ENCODE peak calls at places on chromosomes 2 and 18, in five cellular contexts. U, W, B, J and A are unnamed samples.
A peak's percentile ranks its signal among the peaks of the same experiment; 100 is the strongest.

GRCh38 chr2:12543452-12544220 is 173.1 kb upstream of the TRIB2 start:
- DNase-seq in U (no peak), W (no peak), B (no peak), J (no peak), A (no peak)

GRCh38 chr2:72778410-72778809 is 47.4 kb downstream of the EXOC6B start:
- DNase-seq in U (no peak), W (no peak), B (no peak), J (no peak), A (no peak)

GRCh38 chr2:196242131-196242620 is 70.8 kb upstream of the STK17B start:
- DNase-seq in U (no peak), W (no peak), B (no peak), J (no peak), A (no peak)

GRCh38 chr2:27509326-27509725 is 12.7 kb downstream of the GCKR start:
- DNase-seq in U (no peak), W (no peak), B (no peak), J (no peak), A (no peak)

GRCh38 chr2:201448701-201449100 is 2.6 kb downstream of the TRAK2 start:
- DNase-seq in U (no peak), W (no peak), B (no peak), J (no peak), A (no peak)

GRCh38 chr18:3032721-3033120 is 19.8 kb upstream of the LPIN2 start:
- DNase-seq in U (no peak), W (no peak), B (no peak), J (no peak), A (no peak)

GRCh38 chr18:45642802-45643201 is 27.5 kb downstream of the SLC14A2 start:
- DNase-seq in U (no peak), W (no peak), B (no peak), J (no peak), A (no peak)

GRCh38 chr2:241816431-241817121 is 7.6 kb downstream of the NEU4 start:
- DNase-seq in U (no peak), W (no peak), B (no peak), J (no peak), A (peak; percentile 57)

GRCh38 chr18:13562494-13563029 is 163.8 kb downstream of the FAM210A start:
- DNase-seq in U (no peak), W (no peak), B (no peak), J (no peak), A (no peak)

GRCh38 chr2:118580651-118581050 is 266.8 kb downstream of the EN1 start:
- DNase-seq in U (no peak), W (no peak), B (no peak), J (no peak), A (no peak)

GRCh38 chr2:207311316-207312005 is 145.7 kb upstream of the KLF7 start:
- DNase-seq in U (peak; percentile 52), W (peak; percentile 9), B (no peak), J (no peak), A (peak; percentile 81)

GRCh38 chr2:172540421-172540820 is 15.5 kb upstream of the PDK1 start:
- DNase-seq in U (no peak), W (no peak), B (no peak), J (no peak), A (no peak)

GRCh38 chr2:207044380-207044779 is 105.1 kb downstream of the CPO start:
- DNase-seq in U (no peak), W (no peak), B (no peak), J (no peak), A (no peak)

GRCh38 chr2:219250044-219250781 is 2.8 kb upstream of the TUBA4B start:
- DNase-seq in U (no peak), W (no peak), B (no peak), J (no peak), A (no peak)

GRCh38 chr18:38545071-38545470 is 979.5 kb upstream of the CELF4 start:
- DNase-seq in U (no peak), W (no peak), B (no peak), J (no peak), A (no peak)

GRCh38 chr2:175366814-175367213 is 185.3 kb upstream of the ATP5MC3 start:
- DNase-seq in U (peak; percentile 6), W (peak; percentile 37), B (peak; percentile 10), J (no peak), A (no peak)

GRCh38 chr2:234917245-234917975 is 34.4 kb upstream of the SH3BP4 start:
- DNase-seq in U (no peak), W (no peak), B (no peak), J (no peak), A (no peak)

GRCh38 chr2:226079677-226080076 is 680.2 kb downstream of the NYAP2 start:
- DNase-seq in U (no peak), W (no peak), B (no peak), J (no peak), A (no peak)

GRCh38 chr2:179263460-179264237 is 983 bp downstream of the SESTD1 start:
- DNase-seq in U (peak; percentile 33), W (peak; percentile 64), B (no peak), J (peak; percentile 69), A (peak; percentile 79)

GRCh38 chr2:232901711-232902578 is 31.9 kb downstream of the SNORC start:
- DNase-seq in U (peak; percentile 99), W (no peak), B (no peak), J (no peak), A (no peak)

GRCh38 chr18:70037453-70038061 is 89.9 kb upstream of the CD226 start:
- DNase-seq in U (no peak), W (no peak), B (no peak), J (no peak), A (no peak)

GRCh38 chr2:41853427-41854191 is 194.2 kb upstream of the PKDCC start:
- DNase-seq in U (no peak), W (peak; percentile 68), B (peak; percentile 21), J (peak; percentile 58), A (no peak)

GRCh38 chr2:723761-724160 is 46.6 kb upstream of the TMEM18 start:
- DNase-seq in U (no peak), W (no peak), B (no peak), J (no peak), A (no peak)

GRCh38 chr2:54619660-54620231 is 103.7 kb upstream of the EML6 start:
- DNase-seq in U (no peak), W (no peak), B (no peak), J (no peak), A (no peak)

GRCh38 chr2:208320686-208321085 is 54.6 kb downstream of the PIKFYVE start:
- DNase-seq in U (no peak), W (peak; percentile 13), B (no peak), J (no peak), A (no peak)

GRCh38 chr2:174300114-174300513 is 34.6 kb upstream of the SP9 start:
- DNase-seq in U (no peak), W (no peak), B (no peak), J (no peak), A (no peak)

GRCh38 chr18:79902640-79903039 is 48.8 kb downstream of the SLC66A2 start:
- DNase-seq in U (no peak), W (no peak), B (no peak), J (peak; percentile 47), A (peak; percentile 48)

GRCh38 chr2:158501301-158501700 is 44.5 kb downstream of the PKP4 start:
- DNase-seq in U (no peak), W (peak; percentile 70), B (no peak), J (no peak), A (peak; percentile 59)

GRCh38 chr2:74653589-74653984 is 460 bp upstream of the SEMA4F start:
- DNase-seq in U (no peak), W (no peak), B (no peak), J (no peak), A (no peak)

GRCh38 chr2:74655579-74655978 is 1.5 kb downstream of the SEMA4F start:
- DNase-seq in U (no peak), W (no peak), B (no peak), J (no peak), A (no peak)

GRCh38 chr2:74658516-74658915 is 4.5 kb downstream of the SEMA4F start:
- DNase-seq in U (no peak), W (no peak), B (no peak), J (no peak), A (no peak)

GRCh38 chr2:74659462-74659861 is 5.4 kb downstream of the SEMA4F start:
- DNase-seq in U (no peak), W (no peak), B (no peak), J (no peak), A (no peak)

DNA sequence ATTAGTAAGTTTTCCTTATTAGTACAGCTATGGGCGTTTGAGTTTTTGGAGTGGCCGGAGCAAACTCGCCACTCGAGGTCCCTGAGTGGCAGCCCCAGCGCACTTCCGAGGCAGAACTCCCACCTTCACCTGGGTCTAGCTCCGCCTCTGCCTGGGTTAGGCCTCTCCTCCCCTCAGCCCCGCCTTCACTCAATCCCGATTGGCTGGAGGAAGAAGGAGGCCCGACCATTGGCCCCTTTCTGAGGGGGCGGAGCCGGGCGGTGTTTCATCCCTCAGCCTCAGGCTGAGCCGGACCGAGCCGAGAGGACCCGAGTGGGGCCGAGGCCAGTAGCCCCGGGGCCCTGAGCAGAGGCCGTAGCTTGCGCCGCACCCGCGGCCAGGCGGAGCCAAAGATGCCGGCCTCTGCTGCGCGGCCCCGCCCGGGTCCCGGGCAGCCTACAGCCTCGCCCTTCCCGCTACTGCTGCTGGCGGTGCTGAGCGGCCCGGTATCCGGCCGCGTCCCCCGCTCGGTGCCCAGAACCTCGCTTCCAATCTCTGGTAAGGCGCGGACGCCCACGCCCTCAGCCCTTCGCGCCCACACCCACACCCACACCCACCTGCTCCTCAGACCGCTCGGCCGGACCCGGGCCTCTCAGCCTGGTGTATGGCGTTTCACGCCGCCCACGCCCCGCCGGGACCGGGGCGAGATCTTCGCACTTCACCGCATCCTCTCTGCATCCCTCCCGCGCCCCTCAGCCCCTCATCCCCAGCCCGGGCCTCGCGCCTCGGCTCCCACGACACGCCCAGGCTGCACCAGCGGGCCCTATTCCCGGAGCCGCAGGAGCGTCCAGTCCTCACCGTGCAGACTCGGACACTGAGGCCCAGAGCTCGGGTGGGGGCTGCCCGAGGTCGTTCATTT is at the start of gene SEMA4F:
- DNase-seq in U (peak; percentile 98), W (peak; percentile 98), B (peak; percentile 91), J (peak; percentile 98), A (peak; percentile 97)
- TF ChIP-seq POLR2A in U (peak; percentile 51), W (peak; percentile 61), B (no peak), J (peak; percentile 40), A (no peak)

GRCh38 chr2:66523990-66524389 is 89.1 kb downstream of the MEIS1 start:
- DNase-seq in U (no peak), W (no peak), B (no peak), J (no peak), A (no peak)

GRCh38 chr2:66522591-66523379 is 87.9 kb downstream of the MEIS1 start:
- DNase-seq in U (no peak), W (no peak), B (no peak), J (no peak), A (no peak)

GRCh38 chr2:66519264-66519843 is 84.4 kb downstream of the MEIS1 start:
- DNase-seq in U (no peak), W (no peak), B (no peak), J (no peak), A (no peak)

GRCh38 chr2:66525609-66526008 is 90.7 kb downstream of the MEIS1 start:
- DNase-seq in U (no peak), W (no peak), B (no peak), J (no peak), A (no peak)

GRCh38 chr2:66521459-66521858 is 86.5 kb downstream of the MEIS1 start:
- DNase-seq in U (no peak), W (no peak), B (no peak), J (no peak), A (no peak)
- TF ChIP-seq POLR2A in U (no peak), W (no peak), B (no peak), J (no peak), A (no peak)

GRCh38 chr2:216504376-216504762 is 5.7 kb downstream of the RPL37A start:
- DNase-seq in U (no peak), W (no peak), B (no peak), J (no peak), A (no peak)
- TF ChIP-seq POLR2A in U (no peak), W (no peak), B (peak; percentile 79), J (no peak), A (no peak)

GRCh38 chr2:19710230-19710629 is 191.6 kb downstream of the TTC32 start:
- DNase-seq in U (no peak), W (no peak), B (no peak), J (no peak), A (no peak)
- TF ChIP-seq POLR2A in U (no peak), W (no peak), B (no peak), J (no peak), A (no peak)